ENCODE peak calls at places on chromosomes 11 and 22, in eight cellular contexts. One of them, this sample, is unnamed.
A peak's percentile ranks its signal among the peaks of the same experiment; 100 is the strongest.

GRCh38 chr11:132886335-132886734 is 646.0 kb downstream of the OPCML start:
- DNase-seq in NCI-H460: no peak
- DNase-seq in naive thymus-derived CD4-positive, alpha-beta T cell: no peak
- DNase-seq in stimulated activated CD8-positive, alpha-beta memory T cell treated with anti-CD3 and anti-CD28 coated beads, Interleukin-15, amount 100 ng/mL, for 1 hour: no peak
- DNase-seq in dorsolateral prefrontal cortex: no peak
- DNase-seq in nucleus accumbens: no peak
- DNase-seq in sciatic nerve: no peak
- DNase-seq in HT1080: peak; percentile 90
- DNase-seq in this sample: peak; percentile 52

GRCh38 chr11:64762277-64762915 is 2.6 kb upstream of the PYGM start:
- DNase-seq in nucleus accumbens: no peak
- DNase-seq in stimulated activated CD8-positive, alpha-beta memory T cell treated with anti-CD3 and anti-CD28 coated beads, Interleukin-15, amount 100 ng/mL, for 1 hour: no peak
- DNase-seq in HT1080: no peak
- DNase-seq in NCI-H460: no peak
- DNase-seq in naive thymus-derived CD4-positive, alpha-beta T cell: no peak
- DNase-seq in sciatic nerve: peak; percentile 51
- DNase-seq in dorsolateral prefrontal cortex: peak; percentile 31
- DNase-seq in this sample: no peak

GRCh38 chr11:9905562-9905961 is 241.7 kb downstream of the SWAP70 start:
- DNase-seq in nucleus accumbens: no peak
- DNase-seq in naive thymus-derived CD4-positive, alpha-beta T cell: no peak
- DNase-seq in HT1080: no peak
- DNase-seq in stimulated activated CD8-positive, alpha-beta memory T cell treated with anti-CD3 and anti-CD28 coated beads, Interleukin-15, amount 100 ng/mL, for 1 hour: no peak
- DNase-seq in dorsolateral prefrontal cortex: no peak
- DNase-seq in sciatic nerve: no peak
- DNase-seq in NCI-H460: no peak
- DNase-seq in this sample: peak; percentile 75

GRCh38 chr11:11480951-11481350 is 127.9 kb upstream of the CSNK2A3 start:
- DNase-seq in nucleus accumbens: no peak
- DNase-seq in naive thymus-derived CD4-positive, alpha-beta T cell: no peak
- DNase-seq in HT1080: no peak
- DNase-seq in NCI-H460: no peak
- DNase-seq in stimulated activated CD8-positive, alpha-beta memory T cell treated with anti-CD3 and anti-CD28 coated beads, Interleukin-15, amount 100 ng/mL, for 1 hour: no peak
- DNase-seq in sciatic nerve: no peak
- DNase-seq in dorsolateral prefrontal cortex: no peak
- DNase-seq in this sample: no peak

GRCh38 chr11:10979529-10979928 is 121.7 kb upstream of the ZBED5 start:
- DNase-seq in HT1080: no peak
- DNase-seq in sciatic nerve: no peak
- DNase-seq in dorsolateral prefrontal cortex: no peak
- DNase-seq in stimulated activated CD8-positive, alpha-beta memory T cell treated with anti-CD3 and anti-CD28 coated beads, Interleukin-15, amount 100 ng/mL, for 1 hour: no peak
- DNase-seq in nucleus accumbens: no peak
- DNase-seq in NCI-H460: no peak
- DNase-seq in naive thymus-derived CD4-positive, alpha-beta T cell: no peak
- DNase-seq in this sample: no peak

GRCh38 chr11:134574947-134575346 is 162.9 kb upstream of the B3GAT1 start:
- DNase-seq in stimulated activated CD8-positive, alpha-beta memory T cell treated with anti-CD3 and anti-CD28 coated beads, Interleukin-15, amount 100 ng/mL, for 1 hour: no peak
- DNase-seq in sciatic nerve: no peak
- DNase-seq in nucleus accumbens: no peak
- DNase-seq in NCI-H460: no peak
- DNase-seq in dorsolateral prefrontal cortex: no peak
- DNase-seq in naive thymus-derived CD4-positive, alpha-beta T cell: no peak
- DNase-seq in HT1080: no peak
- DNase-seq in this sample: no peak

GRCh38 chr11:20415432-20415831 is 27.9 kb downstream of the PRMT3 start:
- DNase-seq in HT1080: no peak
- DNase-seq in NCI-H460: no peak
- DNase-seq in stimulated activated CD8-positive, alpha-beta memory T cell treated with anti-CD3 and anti-CD28 coated beads, Interleukin-15, amount 100 ng/mL, for 1 hour: no peak
- DNase-seq in naive thymus-derived CD4-positive, alpha-beta T cell: no peak
- DNase-seq in nucleus accumbens: no peak
- DNase-seq in sciatic nerve: no peak
- DNase-seq in dorsolateral prefrontal cortex: no peak
- DNase-seq in this sample: no peak

GRCh38 chr22:42070517-42071422 is at the start of gene NAGA:
- DNase-seq in sciatic nerve: peak; percentile 97
- DNase-seq in dorsolateral prefrontal cortex: peak; percentile 95
- DNase-seq in HT1080: peak; percentile 94
- DNase-seq in stimulated activated CD8-positive, alpha-beta memory T cell treated with anti-CD3 and anti-CD28 coated beads, Interleukin-15, amount 100 ng/mL, for 1 hour: peak; percentile 81
- DNase-seq in naive thymus-derived CD4-positive, alpha-beta T cell: peak; percentile 88
- DNase-seq in nucleus accumbens: peak; percentile 89
- DNase-seq in NCI-H460: peak; percentile 90
- DNase-seq in this sample: peak; percentile 94

GRCh38 chr11:91158901-91159537 is 936.2 kb upstream of the CHORDC1 start:
- DNase-seq in dorsolateral prefrontal cortex: no peak
- DNase-seq in HT1080: peak; percentile 47
- DNase-seq in nucleus accumbens: no peak
- DNase-seq in sciatic nerve: no peak
- DNase-seq in naive thymus-derived CD4-positive, alpha-beta T cell: no peak
- DNase-seq in NCI-H460: no peak
- DNase-seq in stimulated activated CD8-positive, alpha-beta memory T cell treated with anti-CD3 and anti-CD28 coated beads, Interleukin-15, amount 100 ng/mL, for 1 hour: no peak
- DNase-seq in this sample: no peak

GRCh38 chr11:17389205-17389956 is 922 bp upstream of the KCNJ11 start:
- DNase-seq in dorsolateral prefrontal cortex: peak; percentile 65
- DNase-seq in nucleus accumbens: peak; percentile 64
- DNase-seq in NCI-H460: peak; percentile 34
- DNase-seq in naive thymus-derived CD4-positive, alpha-beta T cell: peak; percentile 80
- DNase-seq in stimulated activated CD8-positive, alpha-beta memory T cell treated with anti-CD3 and anti-CD28 coated beads, Interleukin-15, amount 100 ng/mL, for 1 hour: peak; percentile 66
- DNase-seq in sciatic nerve: peak; percentile 79
- DNase-seq in HT1080: peak; percentile 57
- DNase-seq in this sample: peak; percentile 42

GRCh38 chr11:11252403-11252802 is 100.6 kb downstream of the CSNK2A3 start:
- DNase-seq in nucleus accumbens: no peak
- DNase-seq in NCI-H460: no peak
- DNase-seq in sciatic nerve: no peak
- DNase-seq in stimulated activated CD8-positive, alpha-beta memory T cell treated with anti-CD3 and anti-CD28 coated beads, Interleukin-15, amount 100 ng/mL, for 1 hour: no peak
- DNase-seq in naive thymus-derived CD4-positive, alpha-beta T cell: no peak
- DNase-seq in dorsolateral prefrontal cortex: no peak
- DNase-seq in HT1080: no peak
- DNase-seq in this sample: no peak

GRCh38 chr11:108906826-108907225 is 242.0 kb downstream of the DDX10 start:
- DNase-seq in stimulated activated CD8-positive, alpha-beta memory T cell treated with anti-CD3 and anti-CD28 coated beads, Interleukin-15, amount 100 ng/mL, for 1 hour: no peak
- DNase-seq in NCI-H460: no peak
- DNase-seq in sciatic nerve: no peak
- DNase-seq in nucleus accumbens: no peak
- DNase-seq in naive thymus-derived CD4-positive, alpha-beta T cell: no peak
- DNase-seq in dorsolateral prefrontal cortex: no peak
- DNase-seq in HT1080: no peak
- DNase-seq in this sample: peak; percentile 58

GRCh38 chr22:37472418-37473006 is 13.7 kb downstream of the MFNG start:
- DNase-seq in nucleus accumbens: no peak
- DNase-seq in naive thymus-derived CD4-positive, alpha-beta T cell: peak; percentile 51
- DNase-seq in stimulated activated CD8-positive, alpha-beta memory T cell treated with anti-CD3 and anti-CD28 coated beads, Interleukin-15, amount 100 ng/mL, for 1 hour: peak; percentile 27
- DNase-seq in NCI-H460: no peak
- DNase-seq in dorsolateral prefrontal cortex: no peak
- DNase-seq in HT1080: peak; percentile 37
- DNase-seq in sciatic nerve: no peak
- DNase-seq in this sample: peak; percentile 70

GRCh38 chr22:23774922-23775436 is 2.3 kb downstream of the MMP11 start:
- DNase-seq in naive thymus-derived CD4-positive, alpha-beta T cell: no peak
- DNase-seq in NCI-H460: no peak
- DNase-seq in stimulated activated CD8-positive, alpha-beta memory T cell treated with anti-CD3 and anti-CD28 coated beads, Interleukin-15, amount 100 ng/mL, for 1 hour: no peak
- DNase-seq in nucleus accumbens: no peak
- DNase-seq in sciatic nerve: no peak
- DNase-seq in HT1080: peak; percentile 28
- DNase-seq in dorsolateral prefrontal cortex: no peak
- DNase-seq in this sample: no peak

This sample was measured in COLO829.